ENCODE peak calls at places on chromosomes 12 and 14, in five cellular contexts. K is lower lobe of right lung, E is A673, T is hepatocyte, A is AG10803. Z is an unnamed sample.
A peak's percentile ranks its signal among the peaks of the same experiment; 100 is the strongest.

GRCh38 chr14:24688030-24688658 is 54.2 kb upstream of the GZMB start:
- DNase-seq in K (no peak), E (no peak), T (no peak), A (no peak), Z (no peak)

GRCh38 chr14:32203928-32204357 is 874 bp upstream of the RNU6-8 start:
- DNase-seq in K (no peak), E (peak; percentile 45), T (no peak), A (no peak), Z (peak; percentile 3)

GRCh38 chr12:63922446-63922845 is 77.9 kb downstream of the SRGAP1 start:
- DNase-seq in K (no peak), E (no peak), T (no peak), A (peak; percentile 97), Z (peak; percentile 71)

GRCh38 chr14:90518941-90519256 is 122.1 kb downstream of the CALM1 start:
- DNase-seq in K (peak; percentile 39), E (peak; percentile 49), T (peak; percentile 22), A (peak; percentile 10), Z (no peak)

GRCh38 chr14:70655110-70655826 is 13.6 kb downstream of the TTC9 start:
- DNase-seq in K (no peak), E (peak; percentile 53), T (no peak), A (no peak), Z (peak; percentile 10)

GRCh38 chr12:26715232-26715631 is 117.8 kb downstream of the ITPR2 start:
- DNase-seq in K (no peak), E (no peak), T (no peak), A (no peak), Z (no peak)

GRCh38 chr14:63504628-63505027 is 38.5 kb downstream of the PPP2R5E start:
- DNase-seq in K (no peak), E (no peak), T (no peak), A (peak; percentile 5), Z (no peak)

GRCh38 chr14:95562892-95563685 is 28.2 kb downstream of the GLRX5 start:
- DNase-seq in K (peak; percentile 70), E (no peak), T (no peak), A (peak; percentile 15), Z (peak; percentile 28)

GRCh38 chr12:51814311-51815088 is 34.0 kb downstream of the FIGNL2 start:
- DNase-seq in K (peak; percentile 89), E (peak; percentile 51), T (peak; percentile 90), A (peak; percentile 83), Z (peak; percentile 79)

GRCh38 chr14:102487204-102487577 is 22.4 kb downstream of the ANKRD9 start:
- DNase-seq in K (no peak), E (no peak), T (no peak), A (no peak), Z (peak; percentile 70)

GRCh38 chr14:52473557-52473956 is 78.7 kb downstream of the TXNDC16 start:
- DNase-seq in K (no peak), E (peak; percentile 29), T (peak; percentile 27), A (peak; percentile 57), Z (peak; percentile 71)

GRCh38 chr14:59154383-59154782 is 34.1 kb upstream of the DAAM1 start:
- DNase-seq in K (no peak), E (no peak), T (no peak), A (no peak), Z (peak; percentile 17)

GRCh38 chr12:46218509-46219095 is 50.2 kb downstream of the SLC38A1 start:
- DNase-seq in K (no peak), E (no peak), T (no peak), A (no peak), Z (no peak)

GRCh38 chr12:29726321-29726692 is 57.4 kb downstream of the TMTC1 start:
- DNase-seq in K (no peak), E (peak; percentile 14), T (no peak), A (no peak), Z (peak; percentile 77)

GRCh38 chr12:20716037-20716436 is 20.9 kb downstream of the SLCO1C1 start:
- DNase-seq in K (no peak), E (no peak), T (peak; percentile 13), A (no peak), Z (no peak)

GRCh38 chr14:104556256-104557021 is 23.1 kb upstream of the C14orf180 start:
- DNase-seq in K (peak; percentile 34), E (no peak), T (no peak), A (no peak), Z (no peak)

GRCh38 chr14:64998455-64998931 is 11.8 kb downstream of the FNTB start:
- DNase-seq in K (no peak), E (no peak), T (no peak), A (peak; percentile 23), Z (peak; percentile 33)

GRCh38 chr12:24482882-24483604 is 465.9 kb downstream of the BCAT1 start:
- DNase-seq in K (no peak), E (no peak), T (no peak), A (no peak), Z (no peak)

GRCh38 chr12:121894633-121895032 is 6.0 kb downstream of the PSMD9 start:
- DNase-seq in K (no peak), E (peak; percentile 27), T (peak; percentile 62), A (peak; percentile 48), Z (peak; percentile 64)

GRCh38 chr12:2064078-2064507 is 11.3 kb downstream of the CACNA1C start:
- DNase-seq in K (no peak), E (peak; percentile 20), T (no peak), A (peak; percentile 42), Z (peak; percentile 35)

GRCh38 chr12:57811028-57811755 is 7.3 kb downstream of the AVIL start:
- DNase-seq in K (no peak), E (no peak), T (no peak), A (no peak), Z (no peak)

GRCh38 chr14:94722397-94722796 is 47.5 kb downstream of the GSC start:
- DNase-seq in K (no peak), E (no peak), T (no peak), A (no peak), Z (no peak)

GRCh38 chr12:49616533-49617219 is 6.7 kb upstream of the PRPF40B start:
- DNase-seq in K (no peak), E (peak; percentile 28), T (no peak), A (no peak), Z (peak; percentile 39)

GRCh38 chr12:44827832-44828438 is 48.2 kb downstream of the NELL2 start:
- DNase-seq in K (no peak), E (no peak), T (no peak), A (no peak), Z (no peak)

GRCh38 chr12:46389130-46389616 is 16.6 kb upstream of the SLC38A2 start:
- DNase-seq in K (no peak), E (peak; percentile 79), T (no peak), A (peak; percentile 100), Z (peak; percentile 97)

GRCh38 chr12:44015333-44015941 is 179.6 kb downstream of the TMEM117 start:
- DNase-seq in K (no peak), E (peak; percentile 90), T (peak; percentile 70), A (peak; percentile 67), Z (peak; percentile 76)

GRCh38 chr12:18422849-18423248 is 161.5 kb downstream of the PIK3C2G start:
- DNase-seq in K (no peak), E (no peak), T (no peak), A (peak; percentile 68), Z (no peak)

GRCh38 chr12:14567311-14568195 is at the start of gene PLBD1:
- DNase-seq in K (peak; percentile 87), E (peak; percentile 7), T (peak; percentile 67), A (peak; percentile 21), Z (peak; percentile 43)

GRCh38 chr14:33617154-33617553 is 333.7 kb downstream of the EGLN3 start:
- DNase-seq in K (no peak), E (peak; percentile 40), T (peak; percentile 6), A (peak; percentile 75), Z (peak; percentile 79)

GRCh38 chr14:62001988-62002387 is 239.8 kb downstream of the SNAPC1 start:
- DNase-seq in K (no peak), E (no peak), T (no peak), A (no peak), Z (no peak)

GRCh38 chr12:122527478-122527944 is 462 bp downstream of the KNTC1 start:
- DNase-seq in K (no peak), E (peak; percentile 35), T (peak; percentile 21), A (no peak), Z (no peak)

GRCh38 chr12:575948-576612 is 87.2 kb downstream of the NINJ2 start:
- DNase-seq in K (peak; percentile 89), E (peak; percentile 89), T (peak; percentile 86), A (peak; percentile 51), Z (peak; percentile 63)

GRCh38 chr12:130214686-130215370 is 52.6 kb downstream of the FZD10 start:
- DNase-seq in K (no peak), E (no peak), T (no peak), A (no peak), Z (no peak)
- TF ChIP-seq CTCF in K (no peak), E (no peak), T (no peak), A (no peak), Z (no peak)

GRCh38 chr12:123681605-123682004 is 10.7 kb downstream of the TCTN2 start:
- DNase-seq in K (no peak), E (no peak), T (no peak), A (no peak), Z (no peak)

GRCh38 chr12:123690191-123690840 is 19.4 kb downstream of the TCTN2 start:
- DNase-seq in K (no peak), E (no peak), T (no peak), A (no peak), Z (no peak)

GRCh38 chr12:123686636-123687190 is 15.8 kb downstream of the TCTN2 start:
- DNase-seq in K (no peak), E (no peak), T (no peak), A (no peak), Z (no peak)
- H3K4me3 ChIP-seq in K (no peak overlapping the region), E (no peak overlapping the region), T (no peak overlapping the region), A (no peak overlapping the region), Z (no peak overlapping the region)

GRCh38 chr12:123928274-123928865 is 44.3 kb downstream of the CCDC92 start:
- DNase-seq in K (no peak), E (no peak), T (no peak), A (no peak), Z (no peak)
- TF ChIP-seq CTCF in K (no peak), E (no peak), T (no peak), A (no peak), Z (no peak)

DNA sequence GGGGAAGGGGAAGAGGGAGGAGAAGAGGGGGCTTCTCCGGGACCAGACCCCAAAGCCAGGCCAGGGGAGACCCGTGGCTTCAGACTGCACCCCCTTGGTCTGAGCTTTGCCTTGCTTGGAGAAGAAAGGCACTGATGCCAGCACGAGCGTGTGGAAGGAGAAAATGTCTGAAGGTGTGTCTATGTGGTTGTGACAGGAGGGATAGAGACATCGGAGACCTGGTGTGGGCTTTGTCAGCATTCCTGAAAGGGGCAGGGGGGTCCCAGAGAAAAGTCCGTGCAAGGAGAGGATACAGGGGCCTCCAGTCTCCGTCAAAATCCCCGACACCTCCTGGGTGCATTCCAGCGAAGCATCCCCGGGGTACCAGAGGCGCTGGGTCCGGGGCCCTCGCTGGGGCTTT is 139.0 kb upstream of the LHX5 start:
- DNase-seq in K (no peak), E (no peak), T (no peak), A (no peak), Z (no peak)
- H3K4me3 ChIP-seq in K (no peak overlapping the region), E (no peak overlapping the region), T (no peak overlapping the region), A (no peak overlapping the region), Z (no peak overlapping the region)

GRCh38 chr14:99475660-99476059 is 5.0 kb downstream of the SETD3 start:
- DNase-seq in K (no peak), E (no peak), T (no peak), A (no peak), Z (peak; percentile 25)

GRCh38 chr14:99479160-99479902 is 1.3 kb downstream of the SETD3 start:
- DNase-seq in K (no peak), E (no peak), T (no peak), A (no peak), Z (peak; percentile 10)

GRCh38 chr14:99475179-99475578 is 5.5 kb downstream of the SETD3 start:
- DNase-seq in K (no peak), E (peak; percentile 18), T (peak; percentile 30), A (no peak), Z (peak; percentile 58)

GRCh38 chr14:99478133-99478532 is 2.5 kb downstream of the SETD3 start:
- DNase-seq in K (no peak), E (no peak), T (no peak), A (no peak), Z (no peak)

GRCh38 chr14:99476864-99477263 is 3.8 kb downstream of the SETD3 start:
- DNase-seq in K (no peak), E (no peak), T (no peak), A (peak; percentile 29), Z (peak; percentile 25)
- TF ChIP-seq CTCF in K (no peak), E (no peak), T (no peak), A (no peak), Z (no peak)

Z was measured in fibroblast of pulmonary artery.